ENCODE peak calls at places on chromosomes 7 and 10, in seven cellular contexts. L is lung microvascular endothelial cell, B is dorsolateral prefrontal cortex, S is kidney glomerular epithelial cell, J is NCI-H460, C is mammary epithelial cell, W is Daoy. K is an unnamed sample.
A peak's percentile ranks its signal among the peaks of the same experiment; 100 is the strongest.

GRCh38 chr10:100341953-100342626 is 4.9 kb upstream of the SCD start:
- DNase-seq in L (peak; percentile 80), B (peak; percentile 64), S (peak; percentile 41), J (peak; percentile 70), C (peak; percentile 61), W (peak; percentile 58), K (peak; percentile 70)

GRCh38 chr10:13439313-13439712 is 89.5 kb downstream of the BEND7 start:
- DNase-seq in L (no peak), B (no peak), S (no peak), J (no peak), C (no peak), W (no peak), K (no peak)

GRCh38 chr10:28633750-28634149 is 43.6 kb upstream of the BAMBI start:
- DNase-seq in L (no peak), B (no peak), S (peak; percentile 59), J (no peak), C (no peak), W (peak; percentile 63), K (no peak)

GRCh38 chr10:19816420-19817250 is at the start of gene PLXDC2:
- DNase-seq in L (peak; percentile 38), B (peak; percentile 65), S (peak; percentile 55), J (no peak), C (peak; percentile 47), W (peak; percentile 9), K (peak; percentile 65)

GRCh38 chr10:88194961-88195367 is 331.5 kb downstream of the PTEN start:
- DNase-seq in L (no peak), B (no peak), S (no peak), J (no peak), C (no peak), W (no peak), K (no peak)

GRCh38 chr7:48426966-48427555 is 255.8 kb downstream of the ABCA13 start:
- DNase-seq in L (no peak), B (no peak), S (peak; percentile 67), J (no peak), C (peak; percentile 86), W (no peak), K (no peak)

GRCh38 chr7:71843677-71844076 is 568.5 kb downstream of the CALN1 start:
- DNase-seq in L (no peak), B (no peak), S (no peak), J (no peak), C (no peak), W (no peak), K (no peak)

GRCh38 chr10:86645111-86645445 is 9.3 kb upstream of the OPN4 start:
- DNase-seq in L (no peak), B (no peak), S (no peak), J (no peak), C (no peak), W (no peak), K (no peak)

GRCh38 chr10:101136708-101137121 is 5.6 kb downstream of the TLX1 start:
- DNase-seq in L (no peak), B (no peak), S (no peak), J (no peak), C (no peak), W (no peak), K (no peak)

GRCh38 chr7:150326657-150327268 is 3.4 kb upstream of the ACTR3C start:
- DNase-seq in L (no peak), B (no peak), S (peak; percentile 51), J (no peak), C (no peak), W (no peak), K (no peak)

GRCh38 chr10:122298598-122299301 is 27.7 kb downstream of the BTBD16 start:
- DNase-seq in L (peak; percentile 85), B (peak; percentile 80), S (peak; percentile 87), J (peak; percentile 80), C (peak; percentile 60), W (peak; percentile 77), K (peak; percentile 75)

GRCh38 chr7:116193329-116194087 is 16.8 kb upstream of the TES start:
- DNase-seq in L (no peak), B (no peak), S (no peak), J (no peak), C (no peak), W (no peak), K (no peak)

GRCh38 chr10:131645756-131646155 is 255.1 kb upstream of the PPP2R2D start:
- DNase-seq in L (no peak), B (no peak), S (no peak), J (no peak), C (no peak), W (no peak), K (no peak)

GRCh38 chr7:115789901-115790300 is 240.7 kb downstream of the TFEC start:
- DNase-seq in L (no peak), B (peak; percentile 38), S (no peak), J (no peak), C (no peak), W (no peak), K (no peak)

GRCh38 chr10:63588436-63589180 is 67.4 kb downstream of the REEP3 start:
- DNase-seq in L (peak; percentile 71), B (no peak), S (no peak), J (no peak), C (peak; percentile 25), W (no peak), K (peak; percentile 68)

GRCh38 chr7:107502154-107502553 is 32.3 kb downstream of the GPR22 start:
- DNase-seq in L (no peak), B (no peak), S (no peak), J (no peak), C (no peak), W (no peak), K (no peak)

GRCh38 chr7:53060066-53060465 is 24.6 kb downstream of the POM121L12 start:
- DNase-seq in L (no peak), B (no peak), S (no peak), J (no peak), C (no peak), W (no peak), K (no peak)

GRCh38 chr10:26520575-26520974 is 82.4 kb downstream of the APBB1IP start:
- DNase-seq in L (no peak), B (no peak), S (no peak), J (no peak), C (no peak), W (no peak), K (no peak)

GRCh38 chr7:139559364-139560105 is 36.0 kb downstream of the CLEC2L start:
- DNase-seq in L (no peak), B (no peak), S (no peak), J (no peak), C (no peak), W (no peak), K (no peak)

K was measured in NCI-H146.